ENCODE peak calls at places on chromosomes 5 and 9, in four cellular contexts. J is H1, O is mesendoderm, B is IMR-90. F is an unnamed sample.

GRCh38 chr9:79524266-79524665 is 47.5 kb upstream of the TLE4 start:
- DNase-seq in J (no peak), O (no peak), B (peak; percentile 60), F (no peak)

GRCh38 chr5:159186319-159186718 is 23.0 kb downstream of the RNF145 start:
- DNase-seq in J (no peak), O (no peak), B (no peak), F (no peak)

GRCh38 chr5:14640765-14641164 is 23.8 kb upstream of the OTULIN start:
- DNase-seq in J (no peak), O (no peak), B (no peak), F (no peak)

GRCh38 chr9:138080979-138081378 is 203.4 kb downstream of the CACNA1B start:
- DNase-seq in J (no peak), O (no peak), B (no peak), F (no peak)

GRCh38 chr5:114007678-114008077 is 354.2 kb upstream of the KCNN2 start:
- DNase-seq in J (no peak), O (no peak), B (no peak), F (no peak)

GRCh38 chr9:2345013-2345412 is 276.6 kb upstream of the VLDLR start:
- DNase-seq in J (no peak), O (no peak), B (no peak), F (no peak)

GRCh38 chr9:16032799-16033198 is 480.0 kb downstream of the CCDC171 start:
- DNase-seq in J (no peak), O (peak; percentile 77), B (peak; percentile 49), F (no peak)

GRCh38 chr9:124454296-124454695 is 4.0 kb downstream of the ADGRD2 start:
- DNase-seq in J (no peak), O (no peak), B (no peak), F (no peak)

GRCh38 chr9:77883846-77884771 is 147.5 kb downstream of the GNAQ start:
- DNase-seq in J (peak; percentile 29), O (peak; percentile 92), B (peak; percentile 36), F (no peak)

GRCh38 chr9:75873707-75874106 is 16.8 kb upstream of the PCSK5 start:
- DNase-seq in J (no peak), O (no peak), B (no peak), F (no peak)

DNA sequence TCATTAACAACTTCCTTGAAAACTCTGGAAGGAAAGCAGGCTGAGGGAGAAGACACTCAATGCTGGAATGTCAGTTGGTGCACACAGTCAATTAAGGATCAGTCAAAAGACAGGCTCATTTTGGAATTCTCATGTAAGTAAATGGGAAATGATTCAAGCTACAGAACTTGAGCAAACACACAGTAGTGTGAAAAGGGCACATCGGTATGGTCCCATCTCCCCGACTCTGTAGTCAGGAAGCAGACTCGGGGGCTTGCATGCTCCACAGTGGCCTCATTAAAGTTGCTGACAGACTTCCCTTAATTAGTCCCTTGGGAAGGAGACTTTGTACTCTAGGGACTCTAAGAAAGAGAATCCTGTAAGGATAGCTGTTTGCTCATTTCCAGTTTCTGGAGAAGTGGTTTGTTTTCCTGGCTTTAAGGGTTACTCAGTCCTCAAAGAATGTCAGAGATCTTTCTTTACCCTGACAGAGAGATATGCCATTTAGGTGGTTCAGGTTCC is 339.2 kb downstream of the ADAMTS6 start:
- DNase-seq in J (peak; percentile 21), O (peak; percentile 95), B (peak; percentile 74), F (peak; percentile 82)
- H2BK5ac ChIP-seq in J (peak overlapping the region; percentile 91), O (peak overlapping the region; percentile 84), B (peak overlapping the region; percentile 96), F (no peak overlapping the region)

DNA sequence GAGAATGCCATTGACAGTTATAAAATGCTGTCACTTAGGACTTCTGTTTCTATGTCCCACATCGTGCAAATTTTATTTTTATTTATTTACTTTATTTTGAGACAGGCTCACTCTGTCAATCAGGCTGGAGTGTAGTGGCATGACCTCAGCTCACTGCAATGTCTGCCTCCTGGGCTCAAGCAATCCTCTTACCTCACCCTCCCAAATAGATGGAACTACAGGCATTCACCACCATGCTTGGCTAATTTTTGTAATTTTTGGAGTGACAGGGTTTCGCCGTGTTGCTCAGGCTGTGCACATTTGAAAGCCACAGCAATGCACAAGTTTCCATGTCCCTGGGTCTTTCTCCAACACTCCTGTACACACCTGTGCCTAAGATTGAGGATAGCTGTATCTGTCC is 51.8 kb downstream of the ADAMTS16 start:
- DNase-seq in J (no peak), O (peak; percentile 55), B (no peak), F (no peak)
- H2BK5ac ChIP-seq in J (peak overlapping the region; percentile 1), O (no peak overlapping the region), B (no peak overlapping the region), F (no peak overlapping the region)

DNA sequence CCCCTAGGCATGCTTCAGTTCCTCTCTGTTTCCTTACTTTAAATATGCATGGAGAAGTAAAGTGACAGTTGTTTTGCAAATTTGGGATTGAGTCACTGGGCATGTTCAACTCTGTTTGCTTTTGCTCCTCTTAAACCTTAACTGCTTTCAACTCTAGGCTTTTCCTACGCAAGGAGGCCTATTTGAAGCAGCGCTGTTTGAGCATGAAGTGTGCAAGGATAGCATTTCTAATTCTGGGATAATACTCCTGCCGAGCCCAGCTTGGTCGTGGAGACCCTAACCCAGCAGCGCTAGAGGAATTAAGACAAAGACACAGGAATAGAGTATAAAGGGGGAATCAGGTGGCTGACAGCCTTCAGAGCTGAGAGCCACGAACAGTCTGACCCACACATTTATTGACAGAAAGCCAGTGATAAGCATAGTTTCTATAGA is 803.4 kb upstream of the CDH10 start:
- DNase-seq in J (no peak), O (peak; percentile 65), B (no peak), F (peak; percentile 17)
- H2BK5ac ChIP-seq in J (peak overlapping the region; percentile 87), O (peak overlapping the region; percentile 49), B (no peak overlapping the region), F (no peak overlapping the region)

DNA sequence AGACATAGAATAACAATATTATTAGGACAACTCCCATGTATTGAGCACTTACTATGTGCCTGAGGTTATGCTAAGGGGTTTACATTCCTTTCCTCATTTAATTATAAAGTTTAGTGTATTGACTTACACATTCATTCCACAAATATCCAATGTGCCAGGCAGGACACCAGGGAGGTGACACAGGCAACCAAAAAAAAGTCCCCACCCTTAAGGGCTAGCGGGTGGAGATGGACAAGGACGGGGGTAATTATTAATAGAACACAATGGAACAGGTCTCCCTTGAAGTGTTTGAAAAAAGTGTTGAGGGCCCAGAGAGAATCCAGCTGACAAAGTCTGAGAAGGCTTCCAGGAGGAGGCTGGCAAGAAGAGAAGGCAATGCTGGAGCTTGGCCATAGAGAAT is 5.7 kb downstream of the TBC1D2 start:
- DNase-seq in J (no peak), O (no peak), B (no peak), F (no peak)
- H2BK5ac ChIP-seq in J (no peak overlapping the region), O (no peak overlapping the region), B (peak overlapping the region; percentile 99), F (no peak overlapping the region)

GRCh38 chr9:88011005-88011766 is 36.9 kb upstream of the CDK20 start:
- DNase-seq in J (no peak), O (peak; percentile 22), B (peak; percentile 15), F (no peak)

GRCh38 chr9:88013051-88013450 is 38.7 kb upstream of the CDK20 start:
- DNase-seq in J (no peak), O (peak; percentile 59), B (no peak), F (no peak)

GRCh38 chr9:88005146-88005750 is 30.9 kb upstream of the CDK20 start:
- DNase-seq in J (no peak), O (no peak), B (no peak), F (no peak)

GRCh38 chr9:88006511-88007290 is 32.4 kb upstream of the CDK20 start:
- DNase-seq in J (no peak), O (no peak), B (no peak), F (no peak)

GRCh38 chr9:88007291-88007650 is 32.9 kb upstream of the CDK20 start:
- DNase-seq in J (no peak), O (peak; percentile 51), B (no peak), F (no peak)
- H2BK5ac ChIP-seq in J (no peak overlapping the region), O (no peak overlapping the region), B (no peak overlapping the region), F (no peak overlapping the region)